ENCODE peak calls at places on chromosomes 6 and 20, in nine cellular contexts. M, L, N, X, C, U, S, Z and H are unnamed samples.

GRCh38 chr6:20542927-20543602 is 8.8 kb downstream of the CDKAL1 start:
- DNase-seq in U (peak; percentile 53), S (peak; percentile 83), N (no peak), Z (no peak), C (no peak), M (no peak), L (no peak), X (peak; percentile 67), H (no peak)

GRCh38 chr6:37547564-37548061 is 47.9 kb upstream of the CCDC167 start:
- DNase-seq in Z (no peak), S (peak; percentile 36), N (no peak), C (no peak), L (no peak), U (no peak), M (peak; percentile 41), X (peak; percentile 47), H (no peak)

GRCh38 chr20:48102821-48103635 is 317.7 kb upstream of the SULF2 start:
- DNase-seq in L (no peak), S (no peak), U (no peak), Z (peak; percentile 27), M (no peak), C (no peak), X (no peak), N (no peak), H (no peak)

GRCh38 chr6:157034433-157035230 is 257.5 kb downstream of the ARID1B start:
- DNase-seq in L (no peak), C (no peak), S (peak; percentile 36), M (no peak), Z (no peak), U (peak; percentile 16), X (no peak), N (no peak), H (peak; percentile 53)

GRCh38 chr6:55670850-55671413 is 91.9 kb upstream of the HMGCLL1 start:
- DNase-seq in N (no peak), Z (no peak), L (no peak), S (no peak), X (no peak), C (no peak), M (no peak), U (no peak), H (no peak)

GRCh38 chr20:53831812-53832211 is 238.2 kb upstream of the ZNF217 start:
- DNase-seq in C (no peak), M (no peak), S (no peak), Z (no peak), X (no peak), U (no peak), N (no peak), L (no peak), H (no peak)

GRCh38 chr6:4320860-4321259 is 185.5 kb upstream of the ECI2 start:
- DNase-seq in X (peak; percentile 83), N (no peak), Z (no peak), S (peak; percentile 28), L (no peak), M (peak; percentile 14), C (no peak), U (no peak), H (no peak)

GRCh38 chr6:21836772-21837460 is 243.4 kb downstream of the SOX4 start:
- DNase-seq in N (no peak), Z (no peak), C (no peak), M (no peak), S (no peak), L (no peak), X (no peak), U (no peak), H (no peak)

GRCh38 chr20:16732506-16733152 is 2.8 kb downstream of the SNRPB2 start:
- DNase-seq in M (no peak), L (no peak), S (no peak), U (no peak), X (no peak), Z (no peak), C (no peak), N (no peak), H (no peak)